ENCODE peak calls at places on chromosomes 1 and 21, in four cellular contexts. R is activated naive CD4-positive, alpha-beta T cell treated with anti-CD3 and anti-CD28 coated beads, Interleukin-2, amount 10 ng/mL, durations not matched to agents 7 days and 5 days; M is RCC 7860; U is iris pigment epithelial cell. H is an unnamed sample.

GRCh38 chr1:183913556-183913955 is 108.6 kb downstream of the RGL1 start:
- DNase-seq in R (no peak), M (no peak), U (no peak), H (no peak)

GRCh38 chr1:192485692-192486436 is 89.7 kb upstream of the RGS1 start:
- DNase-seq in R (no peak), M (peak; percentile 78), U (peak; percentile 99), H (peak; percentile 99)

GRCh38 chr21:16535100-16535418 is 805.3 kb downstream of the USP25 start:
- DNase-seq in R (no peak), M (peak; percentile 9), U (peak; percentile 85), H (peak; percentile 82)

GRCh38 chr1:204288061-204288588 is 71.6 kb downstream of the PLEKHA6 start:
- DNase-seq in R (no peak), M (peak; percentile 91), U (peak; percentile 58), H (no peak)

GRCh38 chr1:232011961-232012360 is 385.4 kb downstream of the DISC1 start:
- DNase-seq in R (no peak), M (no peak), U (peak; percentile 29), H (no peak)

GRCh38 chr1:44648514-44649250 is 25.6 kb downstream of the TMEM53 start:
- DNase-seq in R (no peak), M (no peak), U (no peak), H (no peak)

GRCh38 chr1:90387825-90388224 is 329.3 kb downstream of the BARHL2 start:
- DNase-seq in R (no peak), M (no peak), U (no peak), H (no peak)

GRCh38 chr1:197063212-197063611 is 3.8 kb downstream of the F13B start:
- DNase-seq in R (no peak), M (no peak), U (no peak), H (no peak)

GRCh38 chr1:28265577-28265976 is 6.3 kb downstream of the SESN2 start:
- DNase-seq in R (no peak), M (no peak), U (no peak), H (no peak)